ENCODE peak calls at places on chromosomes 13 and 19, in eight cellular contexts. T, U, Z, V, W, R, J and P are unnamed samples.

GRCh38 chr13:56953965-56954364 is 186.8 kb upstream of the PRR20A start:
- DNase-seq in T (no peak), U (no peak), W (no peak), Z (no peak), V (no peak), R (no peak), J (no peak), P (no peak)

GRCh38 chr13:86932935-86933334 is 738.2 kb upstream of the SLITRK5 start:
- DNase-seq in T (peak), U (no peak), R (no peak), J (no peak), W (no peak), V (no peak), Z (no peak), P (no peak)

GRCh38 chr19:45876411-45877197 is 9.3 kb downstream of the IRF2BP1 start:
- DNase-seq in T (peak), V (no peak), U (no peak), R (no peak), J (peak), W (no peak), Z (peak), P (no peak)

GRCh38 chr19:50626011-50626410 is 13.7 kb downstream of the SYT3 start:
- DNase-seq in W (no peak), U (no peak), Z (no peak), R (no peak), T (no peak), V (no peak), J (no peak), P (no peak)

GRCh38 chr19:6457958-6458694 is 1.5 kb downstream of the SLC25A23 start:
- DNase-seq in R (no peak), Z (no peak), U (no peak), V (no peak), J (no peak), T (no peak), W (no peak), P (no peak)

GRCh38 chr19:7916137-7916907 is 1.7 kb downstream of the TGFBR3L start:
- DNase-seq in Z (no peak), V (peak), R (no peak), J (no peak), W (no peak), U (peak), T (no peak), P (no peak)

GRCh38 chr13:106786006-106786579 is 218.2 kb upstream of the ARGLU1 start:
- DNase-seq in W (no peak), Z (no peak), J (no peak), U (no peak), T (no peak), V (no peak), R (no peak), P (no peak)

GRCh38 chr19:47186337-47187022 is 44.5 kb downstream of the BBC3 start:
- DNase-seq in U (peak), R (no peak), Z (no peak), T (peak), W (no peak), J (no peak), V (no peak), P (no peak)

GRCh38 chr13:78660130-78660857 is 1.3 kb upstream of the OBI1 start:
- DNase-seq in Z (no peak), T (peak), J (no peak), W (no peak), U (no peak), V (no peak), R (peak), P (peak)

GRCh38 chr19:16876904-16877361 is 11.9 kb upstream of the F2RL3 start:
- DNase-seq in Z (no peak), W (no peak), R (no peak), V (no peak), U (no peak), T (peak), J (no peak), P (no peak)

GRCh38 chr13:26831336-26831908 is 70.8 kb upstream of the GPR12 start:
- DNase-seq in J (no peak), U (no peak), V (no peak), Z (no peak), R (no peak), T (no peak), W (no peak), P (no peak)

GRCh38 chr13:29849071-29849541 is 1.3 kb downstream of the UBL3 start:
- DNase-seq in V (peak), R (no peak), W (no peak), J (peak), U (peak), T (peak), Z (no peak), P (peak)

GRCh38 chr13:59846845-59847620 is 316.7 kb downstream of the DIAPH3 start:
- DNase-seq in U (no peak), Z (no peak), J (no peak), W (no peak), V (no peak), T (no peak), R (no peak), P (no peak)